ENCODE peak calls at places on chromosomes 6 and 20, in five cellular contexts. U, W, O, K and M are unnamed samples.

GRCh38 chr6:14310955-14311354 is 193.4 kb downstream of the CD83 start:
- DNase-seq in K (no peak), W (no peak), U (no peak), O (peak; percentile 61), M (no peak)

GRCh38 chr6:145669627-145670034 is 65.7 kb downstream of the EPM2A start:
- DNase-seq in W (no peak), O (peak; percentile 80), K (no peak), U (no peak), M (no peak)

GRCh38 chr6:46921731-46922130 is at the start of gene ADGRF5:
- DNase-seq in U (no peak), W (no peak), K (no peak), O (no peak), M (no peak)

GRCh38 chr6:80287112-80287511 is 180.6 kb downstream of the BCKDHB start:
- DNase-seq in K (no peak), W (no peak), U (no peak), O (no peak), M (no peak)

GRCh38 chr20:22617160-22617559 is 32.8 kb upstream of the FOXA2 start:
- DNase-seq in U (no peak), W (no peak), O (peak; percentile 0), K (peak; percentile 95), M (no peak)

GRCh38 chr20:10853176-10853575 is 179.4 kb upstream of the JAG1 start:
- DNase-seq in W (no peak), O (no peak), K (no peak), U (no peak), M (no peak)

GRCh38 chr6:164107297-164107995 is 692.9 kb downstream of the QKI start:
- DNase-seq in K (no peak), U (no peak), W (no peak), O (peak; percentile 36), M (no peak)

GRCh38 chr20:33914871-33915270 is 78.8 kb upstream of the RALY start:
- DNase-seq in O (peak; percentile 45), K (no peak), U (no peak), W (no peak), M (no peak)

GRCh38 chr6:168130168-168130651 is 51.2 kb upstream of the FRMD1 start:
- DNase-seq in W (no peak), O (no peak), K (peak; percentile 49), U (no peak), M (no peak)

GRCh38 chr20:1185781-1186334 is 1.1 kb upstream of the TMEM74B start:
- DNase-seq in O (peak; percentile 11), K (peak; percentile 49), W (peak; percentile 74), U (no peak), M (peak; percentile 33)
- TF ChIP-seq CTCF in O (peak; percentile 51), K (no peak), W (peak; percentile 58), U (peak; percentile 61), M (peak; percentile 44)

GRCh38 chr6:144063744-144064401 is 31.5 kb downstream of the SF3B5 start:
- DNase-seq in K (peak; percentile 93), W (peak; percentile 92), U (peak; percentile 74), O (no peak), M (peak; percentile 89)
- TF ChIP-seq CTCF in K (no peak), W (no peak), U (peak; percentile 25), O (no peak), M (peak; percentile 28)

DNA sequence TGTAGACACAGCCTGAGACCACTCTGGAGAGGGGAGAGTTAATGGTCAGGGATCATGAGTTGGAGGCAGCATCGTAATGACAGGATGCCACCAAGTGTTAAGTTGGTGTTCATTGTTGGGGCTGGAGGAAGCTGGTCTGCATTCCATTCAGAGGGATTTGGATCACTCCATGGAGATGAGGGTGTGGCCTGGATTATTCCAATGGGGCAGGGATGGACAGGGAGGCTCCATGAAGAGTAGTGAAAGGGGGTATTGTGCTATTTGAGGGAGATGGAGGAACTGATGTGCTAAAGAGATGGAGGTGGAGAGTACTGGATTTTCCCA is 1.1 kb downstream of the SAPCD1 start:
- DNase-seq in O (peak; percentile 76), W (no peak), K (no peak), U (no peak), M (no peak)
- TF ChIP-seq CTCF in O (no peak), W (no peak), K (no peak), U (no peak), M (no peak)

GRCh38 chr6:139847322-139847797 is 472.9 kb upstream of the CITED2 start:
- DNase-seq in U (no peak), W (no peak), O (peak; percentile 62), K (no peak), M (no peak)

GRCh38 chr6:139841794-139842215 is 467.4 kb upstream of the CITED2 start:
- DNase-seq in W (no peak), O (no peak), U (peak; percentile 46), K (no peak), M (no peak)

GRCh38 chr6:139846538-139847321 is 472.3 kb upstream of the CITED2 start:
- DNase-seq in W (peak; percentile 16), O (no peak), U (no peak), K (no peak), M (no peak)

GRCh38 chr6:139839506-139840156 is 465.2 kb upstream of the CITED2 start:
- DNase-seq in W (no peak), U (no peak), O (peak; percentile 22), K (no peak), M (peak; percentile 70)

GRCh38 chr6:139844907-139845306 is 470.5 kb upstream of the CITED2 start:
- DNase-seq in O (no peak), K (no peak), U (no peak), W (no peak), M (no peak)
- TF ChIP-seq CTCF in O (no peak), K (no peak), U (no peak), W (no peak), M (no peak)

DNA sequence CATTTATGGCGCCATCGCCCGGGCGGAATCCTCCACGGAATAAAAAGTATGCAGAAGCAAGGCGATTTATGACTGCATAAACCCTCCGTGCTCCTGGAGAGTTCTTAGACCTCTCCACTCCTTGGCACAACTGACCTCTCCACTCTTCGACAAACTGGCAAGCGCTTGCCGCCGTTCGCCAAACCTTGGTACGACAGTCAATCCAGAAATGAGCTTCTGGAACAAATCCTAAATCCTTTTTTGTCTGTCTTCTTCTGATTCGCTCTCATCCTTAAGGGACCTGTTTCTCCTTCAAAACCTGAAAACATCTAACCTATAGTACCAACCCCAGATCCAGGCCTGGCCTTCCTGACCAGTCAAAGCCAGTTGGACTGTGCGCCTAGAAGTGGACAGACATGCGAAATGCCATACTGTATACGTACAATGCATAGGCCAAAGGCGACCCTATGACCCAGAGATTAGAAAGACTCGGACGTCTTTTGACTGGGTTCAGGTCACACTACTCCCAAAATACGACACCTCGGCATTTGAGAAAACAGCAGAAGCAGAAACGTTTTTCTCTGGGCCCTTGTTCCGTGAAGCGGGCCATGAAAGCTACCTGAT is 59.4 kb downstream of the TRIM27 start:
- DNase-seq in U (no peak), W (no peak), K (no peak), O (no peak), M (no peak)
- TF ChIP-seq CTCF in U (peak; percentile 23), W (no peak), K (no peak), O (no peak), M (no peak)

DNA sequence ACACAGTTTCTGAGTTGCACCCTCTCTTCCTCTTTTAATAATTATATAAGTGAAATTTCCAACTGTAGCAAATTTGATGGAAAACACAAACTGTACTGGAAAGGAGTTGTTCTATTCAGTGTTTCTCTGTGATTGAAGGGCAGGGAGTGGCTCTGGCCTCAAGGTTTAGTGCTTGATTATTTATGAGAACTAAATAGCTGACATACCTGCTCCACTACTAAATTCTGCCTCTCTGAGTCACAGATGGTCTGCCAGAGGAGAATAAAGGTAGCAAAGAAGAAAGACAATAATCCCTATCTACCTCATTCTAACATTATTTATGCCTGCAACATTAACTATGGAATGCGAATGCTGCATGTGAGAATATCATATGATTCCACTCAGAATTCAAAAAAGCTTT is 9.3 kb downstream of the BMP5 start:
- DNase-seq in O (no peak), K (no peak), W (no peak), U (no peak), M (no peak)
- TF ChIP-seq CTCF in O (no peak), K (no peak), W (no peak), U (no peak), M (no peak)

DNA sequence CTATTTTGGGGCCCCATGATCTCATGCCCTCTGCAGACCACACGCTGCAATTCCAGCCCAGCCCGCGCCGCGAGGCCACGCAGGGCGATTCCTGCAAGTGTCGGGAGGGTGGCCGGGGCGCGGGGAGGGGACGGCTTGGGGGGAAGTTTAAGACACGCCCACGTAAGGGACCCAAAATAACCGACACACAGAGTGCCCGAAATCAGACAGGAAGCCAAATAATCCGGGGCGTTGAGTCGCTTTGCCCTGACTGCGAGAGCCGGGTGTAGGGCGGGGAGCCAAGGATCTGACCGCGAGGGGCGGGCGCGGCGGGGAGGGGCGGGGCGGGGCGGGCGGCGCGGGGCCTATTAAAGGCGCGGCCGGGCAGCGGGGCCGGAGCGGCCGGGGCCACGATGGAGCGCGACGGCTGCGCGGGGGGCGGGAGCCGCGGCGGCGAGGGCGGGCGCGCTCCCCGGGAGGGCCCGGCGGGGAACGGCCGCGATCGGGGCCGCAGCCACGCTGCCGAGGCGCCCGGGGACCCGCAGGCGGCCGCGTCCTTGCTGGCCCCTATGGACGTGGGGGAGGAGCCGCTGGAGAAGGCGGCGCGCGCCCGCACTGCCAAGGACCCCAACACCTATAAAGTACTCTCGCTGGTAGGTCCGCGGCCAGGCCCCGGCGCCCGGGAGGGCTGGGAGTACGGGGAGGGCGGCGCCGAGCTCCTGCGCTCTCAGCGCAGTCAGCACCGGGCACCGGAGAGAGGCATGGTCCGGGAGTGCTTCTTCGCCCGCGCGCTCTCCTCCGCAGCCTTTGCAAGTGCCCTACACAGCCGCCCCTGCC is at the start of gene ENPP1:
- DNase-seq in U (no peak), W (peak; percentile 76), O (peak; percentile 48), K (peak; percentile 69), M (peak; percentile 71)
- TF ChIP-seq CTCF in U (no peak), W (no peak), O (peak; percentile 29), K (no peak), M (peak; percentile 15)

GRCh38 chr20:62449951-62450815 is 22.8 kb upstream of the RBBP8NL start:
- DNase-seq in W (no peak), U (no peak), O (no peak), K (no peak), M (no peak)
- TF ChIP-seq CTCF in W (no peak), U (peak; percentile 9), O (peak; percentile 15), K (no peak), M (no peak)